ENCODE peak calls at places on chromosomes 6 and 20, in seven cellular contexts. V, X, H, L, P, U and F are unnamed samples.

GRCh38 chr6:82204010-82204409 is 43.5 kb downstream of the IBTK start:
- ATAC-seq in V (no peak), X (no peak), H (no peak), L (no peak), P (no peak), U (no peak), F (no peak)

GRCh38 chr6:116542426-116542825 is 3.1 kb downstream of the TRAPPC3L start:
- ATAC-seq in V (no peak), X (no peak), H (no peak), L (no peak), P (no peak), U (no peak), F (no peak)

GRCh38 chr6:40957616-40958492 is 81.2 kb downstream of the UNC5CL start:
- ATAC-seq in V (no peak), X (no peak), H (no peak), L (no peak), P (no peak), U (no peak), F (no peak)

GRCh38 chr20:10109621-10110020 is 74.8 kb downstream of the ANKEF1 start:
- ATAC-seq in V (no peak), X (no peak), H (no peak), L (no peak), P (no peak), U (peak; percentile 44), F (no peak)

GRCh38 chr20:63025534-63026331 is 19.0 kb upstream of the BHLHE23 start:
- ATAC-seq in V (no peak), X (peak; percentile 19), H (no peak), L (peak; percentile 38), P (no peak), U (no peak), F (no peak)

GRCh38 chr6:125818659-125819297 is 28.0 kb downstream of the NCOA7 start:
- ATAC-seq in V (peak; percentile 73), X (no peak), H (no peak), L (no peak), P (no peak), U (peak; percentile 83), F (peak; percentile 73)

GRCh38 chr20:48769111-48769879 is 58.5 kb downstream of the PREX1 start:
- ATAC-seq in V (no peak), X (peak; percentile 90), H (peak; percentile 90), L (peak; percentile 92), P (peak; percentile 22), U (no peak), F (no peak)

GRCh38 chr20:9609892-9610502 is 95.6 kb downstream of the LAMP5 start:
- ATAC-seq in V (no peak), X (no peak), H (no peak), L (peak; percentile 32), P (no peak), U (no peak), F (no peak)

GRCh38 chr6:117555262-117555849 is 47.0 kb downstream of the GOPC start:
- ATAC-seq in V (no peak), X (no peak), H (no peak), L (peak; percentile 33), P (no peak), U (no peak), F (no peak)

GRCh38 chr6:132725947-132726607 is 12.2 kb upstream of the VNN1 start:
- ATAC-seq in V (no peak), X (no peak), H (no peak), L (no peak), P (no peak), U (no peak), F (no peak)

GRCh38 chr20:36720510-36720909 is 25.4 kb downstream of the NDRG3 start:
- ATAC-seq in V (no peak), X (peak; percentile 97), H (no peak), L (peak; percentile 91), P (no peak), U (no peak), F (no peak)

GRCh38 chr6:170165085-170165484 is 125.8 kb downstream of the DLL1 start:
- ATAC-seq in V (peak; percentile 82), X (no peak), H (no peak), L (no peak), P (no peak), U (peak; percentile 47), F (peak; percentile 64)

GRCh38 chr20:33537608-33538007 is 47.7 kb downstream of the CBFA2T2 start:
- ATAC-seq in V (no peak), X (no peak), H (no peak), L (no peak), P (no peak), U (no peak), F (no peak)

GRCh38 chr6:36969240-36969691 is 14.7 kb downstream of the PI16 start:
- ATAC-seq in V (no peak), X (no peak), H (no peak), L (no peak), P (no peak), U (no peak), F (no peak)

GRCh38 chr20:44092551-44093248 is 94.3 kb downstream of the JPH2 start:
- ATAC-seq in V (no peak), X (no peak), H (no peak), L (no peak), P (no peak), U (no peak), F (no peak)